ENCODE peak calls at places on chromosomes 1 and 21, in five cellular contexts. I is A549, X is K562, N is HepG2, D is GM12878. H is an unnamed sample.

GRCh38 chr1:29811247-29811646 is 574.9 kb downstream of the PTPRU start:
- DNase-seq in I (no peak), X (no peak), N (no peak), D (no peak), H (no peak)

GRCh38 chr1:117753652-117754051 is 147.8 kb downstream of the TENT5C start:
- DNase-seq in I (no peak), X (no peak), N (no peak), D (no peak), H (no peak)

GRCh38 chr1:53340660-53341520 is 13.0 kb upstream of the LRP8 start:
- DNase-seq in I (no peak), X (no peak), N (no peak), D (no peak), H (no peak)

GRCh38 chr1:228215663-228216116 is 7.8 kb downstream of the OBSCN start:
- DNase-seq in I (no peak), X (no peak), N (no peak), D (no peak), H (no peak)

GRCh38 chr21:38987551-38988210 is 182.0 kb downstream of the ETS2 start:
- DNase-seq in I (no peak), X (no peak), N (no peak), D (no peak), H (no peak)

GRCh38 chr1:1815606-1816281 is 37.5 kb upstream of the NADK start:
- DNase-seq in I (no peak), X (no peak), N (no peak), D (no peak), H (no peak)

GRCh38 chr1:12052997-12053686 is 10.0 kb upstream of the TNFRSF8 start:
- DNase-seq in I (no peak), X (no peak), N (no peak), D (no peak), H (peak; percentile 34)

GRCh38 chr1:248611883-248612282 is 14.4 kb upstream of the OR2T10 start:
- DNase-seq in I (no peak), X (no peak), N (no peak), D (no peak), H (no peak)

GRCh38 chr1:229102741-229103480 is 168.0 kb upstream of the RAB4A start:
- DNase-seq in I (no peak), X (no peak), N (no peak), D (no peak), H (peak; percentile 43)

GRCh38 chr1:44500181-44501021 is 95.3 kb downstream of the RNF220 start:
- DNase-seq in I (no peak), X (no peak), N (peak; percentile 59), D (no peak), H (peak; percentile 91)

GRCh38 chr1:32372149-32372756 is 9.9 kb downstream of the TSSK3 start:
- DNase-seq in I (no peak), X (no peak), N (no peak), D (peak; percentile 61), H (no peak)

GRCh38 chr1:3676581-3677410 is 24.5 kb downstream of the TP73 start:
- DNase-seq in I (no peak), X (no peak), N (no peak), D (peak; percentile 93), H (no peak)

GRCh38 chr1:24636661-24637357 is 6.3 kb upstream of the SRRM1 start:
- DNase-seq in I (no peak), X (no peak), N (no peak), D (no peak), H (no peak)

GRCh38 chr1:46530311-46530710 is 21.1 kb downstream of the KNCN start:
- DNase-seq in I (no peak), X (no peak), N (no peak), D (no peak), H (no peak)

GRCh38 chr1:46131727-46132528 is 501 bp downstream of the PIK3R3 start:
- DNase-seq in I (no peak), X (peak; percentile 32), N (no peak), D (no peak), H (peak; percentile 45)

GRCh38 chr1:4612991-4613390 is 41.4 kb upstream of the AJAP1 start:
- DNase-seq in I (no peak), X (no peak), N (no peak), D (no peak), H (no peak)

GRCh38 chr1:222283147-222283768 is 264.6 kb downstream of the HHIPL2 start:
- DNase-seq in I (no peak), X (no peak), N (no peak), D (no peak), H (no peak)

GRCh38 chr1:23619299-23620188 is 60.2 kb upstream of the ID3 start:
- DNase-seq in I (no peak), X (peak; percentile 92), N (no peak), D (no peak), H (peak; percentile 86)

GRCh38 chr1:163119707-163120106 is 50.5 kb downstream of the RGS4 start:
- DNase-seq in I (no peak), X (no peak), N (no peak), D (no peak), H (no peak)

GRCh38 chr1:17624540-17625256 is 85.2 kb downstream of the ARHGEF10L start:
- DNase-seq in I (peak; percentile 20), X (no peak), N (no peak), D (no peak), H (no peak)

GRCh38 chr1:114819869-114820268 is 34.8 kb upstream of the SYCP1 start:
- DNase-seq in I (no peak), X (no peak), N (no peak), D (no peak), H (no peak)
- TF ChIP-seq JUNB in I (no peak), X (no peak), N (no peak), D (no peak), H (no peak)

GRCh38 chr1:214317300-214317699 is 36.3 kb downstream of the SMYD2 start:
- DNase-seq in I (no peak), X (no peak), N (peak; percentile 3), D (no peak), H (peak; percentile 93)

GRCh38 chr1:214318356-214318755 is 37.4 kb downstream of the SMYD2 start:
- DNase-seq in I (no peak), X (no peak), N (no peak), D (no peak), H (no peak)

GRCh38 chr1:214314178-214314843 is 33.4 kb downstream of the SMYD2 start:
- DNase-seq in I (no peak), X (no peak), N (no peak), D (no peak), H (no peak)

GRCh38 chr1:214317734-214318133 is 36.8 kb downstream of the SMYD2 start:
- DNase-seq in I (no peak), X (no peak), N (no peak), D (no peak), H (peak; percentile 53)

DNA sequence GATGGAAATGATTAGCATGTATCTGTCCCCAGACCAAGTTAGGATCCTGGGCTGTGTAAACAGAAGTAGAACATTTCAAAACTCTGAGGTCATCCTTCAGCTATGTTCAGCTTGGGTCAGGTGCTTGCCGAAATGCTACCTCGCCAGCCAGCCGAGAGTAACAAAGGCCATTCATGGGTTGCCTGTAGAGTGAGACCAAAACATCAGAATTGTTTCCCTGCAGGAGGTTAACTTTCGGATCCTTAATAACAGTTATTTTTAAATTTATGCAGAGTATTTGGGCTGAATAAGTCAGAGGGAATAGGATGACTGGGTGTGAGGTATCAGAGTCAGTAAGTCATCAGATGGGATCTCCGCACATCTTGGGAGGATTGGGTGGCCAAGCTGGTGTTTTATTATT is 35.6 kb downstream of the SMYD2 start:
- DNase-seq in I (no peak), X (no peak), N (peak; percentile 42), D (no peak), H (peak; percentile 93)
- H3K4me1 ChIP-seq in I (peaks cover 8% of the 10 kb centered on the region), X (no peaks in the 10 kb centered on the region), N (peaks cover 52% of the 10 kb centered on the region), D (peaks cover 7% of the 10 kb centered on the region), H (peaks cover 29% of the 10 kb centered on the region)

GRCh38 chr1:192489046-192489445 is 86.5 kb upstream of the RGS1 start:
- DNase-seq in I (no peak), X (no peak), N (no peak), D (no peak), H (no peak)
- H3K4me3 ChIP-seq in I (no peak overlapping the region), X (no peak overlapping the region), N (no peak overlapping the region), D (no peak overlapping the region), H (no peak overlapping the region)

GRCh38 chr1:19715334-19716203 is 50.9 kb downstream of the HTR6 start:
- DNase-seq in I (peak; percentile 86), X (peak; percentile 91), N (peak; percentile 88), D (peak; percentile 66), H (peak; percentile 99)

GRCh38 chr1:19708558-19708957 is 43.9 kb downstream of the HTR6 start:
- DNase-seq in I (no peak), X (no peak), N (no peak), D (no peak), H (no peak)

GRCh38 chr1:19712928-19713327 is 48.3 kb downstream of the HTR6 start:
- DNase-seq in I (no peak), X (no peak), N (no peak), D (no peak), H (no peak)

GRCh38 chr1:19709255-19709765 is 44.6 kb downstream of the HTR6 start:
- DNase-seq in I (no peak), X (no peak), N (no peak), D (no peak), H (no peak)

DNA sequence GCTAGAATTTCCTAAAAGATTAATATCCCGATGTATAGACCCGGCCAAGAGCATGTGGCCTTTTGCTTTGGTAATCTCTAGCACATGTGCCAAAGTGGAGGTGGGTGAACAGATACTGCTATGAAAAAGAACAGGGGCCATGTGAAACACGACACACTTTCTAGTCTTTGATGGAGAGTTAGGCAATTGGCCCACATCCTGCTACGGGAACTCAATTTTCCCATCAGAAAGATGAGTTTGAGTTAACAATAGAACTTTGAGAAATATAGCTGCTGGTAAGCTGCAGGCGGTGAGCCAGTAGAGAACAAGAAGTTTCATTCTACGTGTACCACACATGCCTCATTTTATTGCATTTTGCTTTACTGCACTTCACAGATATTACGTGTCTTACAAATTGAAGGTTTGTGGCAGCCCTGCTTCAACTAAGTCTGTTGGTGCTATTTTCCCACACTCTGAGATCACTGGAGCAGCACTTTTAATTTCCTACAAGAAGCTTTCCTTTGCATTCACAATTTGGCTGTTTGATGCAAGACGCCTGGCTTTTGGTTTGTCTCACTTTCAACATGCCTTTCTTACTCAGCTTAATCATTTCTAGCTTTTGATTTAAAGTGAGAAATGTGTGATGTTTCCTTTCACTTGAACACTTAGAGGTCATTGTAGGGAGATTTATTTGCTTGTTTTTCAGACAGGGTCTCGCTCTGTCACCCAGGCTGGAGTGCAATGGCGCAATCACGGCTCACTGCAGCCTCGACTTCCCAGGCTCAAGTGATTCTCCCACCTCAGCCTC is 46.3 kb downstream of the HTR6 start:
- DNase-seq in I (no peak), X (no peak), N (no peak), D (peak; percentile 93), H (no peak)
- TF ChIP-seq JUNB in I (no peak), X (no peak), N (no peak), D (peak; percentile 92), H (no peak)

GRCh38 chr1:226643167-226643566 is 94.6 kb downstream of the STUM start:
- DNase-seq in I (no peak), X (peak; percentile 81), N (no peak), D (peak; percentile 33), H (no peak)
- H3K4me1 ChIP-seq in I (no peaks in the 10 kb centered on the region), X (peaks cover 30% of the 10 kb centered on the region), N (no peaks in the 10 kb centered on the region), D (peaks cover 27% of the 10 kb centered on the region), H (no peaks in the 10 kb centered on the region)

H was measured in GM23338.